ENCODE peak calls at places on chromosome 22, in seven cellular contexts. O is IMR-90, X is neuronal stem cell, N is mesendoderm, S is mesenchymal stem cell, A is H9, E is trophoblast cell. G is an unnamed sample.
A peak's percentile ranks its signal among the peaks of the same experiment; 100 is the strongest.

GRCh38 chr22:49136041-49136815 is 691.4 kb downstream of the BRD1 start:
- DNase-seq in N (no peak), X (no peak), A (no peak), O (no peak), S (no peak), E (no peak), G (no peak)

GRCh38 chr22:41351011-41351410 is 30.7 kb upstream of the TEF start:
- DNase-seq in X (no peak), E (no peak), N (no peak), S (no peak), A (no peak), O (no peak), G (no peak)

GRCh38 chr22:20956258-20957117 is 10.6 kb upstream of the AIFM3 start:
- DNase-seq in E (peak; percentile 84), S (peak; percentile 50), N (peak; percentile 94), A (peak; percentile 86), X (no peak), O (peak; percentile 25), G (peak; percentile 67)

GRCh38 chr22:32564170-32565001 is 89.8 kb downstream of the FBXO7 start:
- DNase-seq in X (no peak), O (peak; percentile 58), E (peak; percentile 25), A (no peak), S (peak; percentile 78), N (no peak), G (no peak)

GRCh38 chr22:41288245-41288946 is 2.4 kb upstream of the RANGAP1 start:
- DNase-seq in S (peak; percentile 95), A (peak; percentile 58), O (peak; percentile 88), N (peak; percentile 96), X (no peak), E (peak; percentile 50), G (no peak)

GRCh38 chr22:28582806-28583205 is 96.8 kb downstream of the TTC28 start:
- DNase-seq in N (peak; percentile 75), A (no peak), S (peak; percentile 41), E (peak; percentile 39), X (no peak), O (peak; percentile 81), G (no peak)

GRCh38 chr22:25661067-25661466 is 80.9 kb upstream of the MYO18B start:
- DNase-seq in O (no peak), N (no peak), E (no peak), S (no peak), A (no peak), X (no peak), G (no peak)

GRCh38 chr22:30036656-30037055 is 43.6 kb upstream of the HORMAD2 start:
- DNase-seq in X (no peak), S (peak; percentile 54), O (peak; percentile 28), A (no peak), E (peak; percentile 91), N (peak; percentile 48), G (no peak)

GRCh38 chr22:27637604-27638003 is 164.0 kb downstream of the MN1 start:
- DNase-seq in X (no peak), S (peak; percentile 8), A (no peak), N (no peak), O (peak; percentile 28), E (peak; percentile 49), G (no peak)

GRCh38 chr22:30291334-30291892 is 2.1 kb upstream of the CASTOR1 start:
- DNase-seq in N (no peak), A (no peak), S (no peak), E (no peak), O (no peak), X (no peak), G (no peak)

GRCh38 chr22:48698618-48699017 is 1129.1 kb downstream of the BRD1 start:
- DNase-seq in S (no peak), A (no peak), N (no peak), X (no peak), E (no peak), O (no peak), G (no peak)

GRCh38 chr22:47035443-47035881 is 273.0 kb downstream of the TBC1D22A start:
- DNase-seq in O (no peak), A (no peak), E (no peak), S (peak; percentile 29), N (no peak), X (no peak), G (no peak)

DNA sequence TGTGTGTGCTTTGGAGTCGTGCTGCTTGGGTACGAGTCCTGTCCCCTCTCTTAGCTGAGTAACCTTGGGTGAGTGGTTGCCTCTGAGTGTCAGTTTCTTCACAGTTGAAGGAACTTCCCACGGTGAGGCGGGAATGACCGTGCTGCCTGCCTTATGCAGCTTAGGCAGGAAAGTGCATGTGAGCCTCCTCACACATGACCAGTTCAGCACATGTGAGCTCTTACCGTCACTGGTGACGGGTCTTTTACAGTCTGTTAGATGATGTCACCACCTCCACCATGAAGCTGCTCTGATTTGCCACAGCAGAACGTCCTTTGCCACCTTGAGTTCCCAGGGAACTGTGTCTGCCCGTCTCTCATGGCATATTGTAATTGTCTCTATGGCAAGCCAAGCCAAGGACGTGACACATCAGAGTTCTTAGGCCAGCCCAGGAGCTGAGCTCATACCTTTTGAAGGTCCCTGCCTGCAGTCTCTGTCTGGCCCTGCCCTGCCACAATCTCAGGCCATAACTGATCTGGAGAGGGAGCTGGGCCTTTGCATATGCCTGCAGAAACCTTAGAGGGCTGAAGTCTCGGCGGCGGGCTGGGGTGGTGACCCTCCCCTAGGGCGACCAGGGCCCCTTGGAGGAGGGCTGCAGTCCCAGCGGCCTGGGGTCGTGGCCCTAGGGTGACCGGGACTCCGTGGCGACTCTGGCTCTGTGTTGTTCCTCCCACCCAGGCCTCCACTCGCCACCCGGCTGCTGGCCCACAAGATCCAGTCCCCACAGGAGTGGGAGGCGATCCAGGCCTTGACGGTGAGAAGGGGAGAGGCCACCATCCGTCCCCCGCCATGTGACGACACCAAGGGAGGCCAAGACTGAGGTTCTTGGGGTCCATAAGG is 7.8 kb downstream of the GGA1 start:
- DNase-seq in E (no peak), N (no peak), X (no peak), S (no peak), A (no peak), O (no peak), G (no peak)
- H3K23ac ChIP-seq in E (no peak overlapping the region), N (no peak overlapping the region), X (peak overlapping the region; percentile 43), S (no peak overlapping the region), A (no peak overlapping the region), O (no peak overlapping the region), G (no peak overlapping the region)

DNA sequence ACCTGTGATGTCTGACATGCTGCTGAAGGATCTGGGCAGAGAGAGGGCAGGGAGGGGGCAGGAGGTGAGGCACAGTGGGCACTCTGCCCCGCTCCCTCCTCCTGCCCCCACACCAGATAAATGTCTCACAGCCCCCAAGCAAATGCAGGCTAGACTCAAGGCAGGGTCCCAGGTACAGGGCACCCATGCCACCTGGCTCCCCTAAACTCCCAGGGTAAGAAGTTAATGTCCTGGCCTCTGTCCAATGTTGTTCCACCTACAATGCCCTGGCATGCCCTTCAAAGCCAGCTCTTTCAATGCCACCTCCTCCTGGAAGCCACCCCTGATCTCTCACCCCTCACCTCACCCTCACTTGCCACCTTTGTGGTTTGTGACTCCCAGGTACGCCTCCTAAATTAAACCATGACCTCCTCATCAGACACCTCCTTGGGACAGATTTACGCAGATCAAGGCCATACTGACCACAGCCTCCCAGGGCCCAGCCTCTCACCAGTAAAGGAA is 16.0 kb downstream of the CARD10 start:
- DNase-seq in A (no peak), N (no peak), S (no peak), E (no peak), O (no peak), X (no peak), G (no peak)
- H3K18ac ChIP-seq in A (no peak overlapping the region), N (no peak overlapping the region), S (peak overlapping the region; percentile 49), E (no peak overlapping the region), O (no peak overlapping the region), X (no peak overlapping the region), G (no peak overlapping the region)

GRCh38 chr22:38698407-38699094 is 2.2 kb downstream of the JOSD1 start:
- DNase-seq in S (no peak), A (no peak), O (no peak), N (no peak), X (no peak), E (peak; percentile 17), G (no peak)
- H3K23ac ChIP-seq in S (no peak overlapping the region), A (no peak overlapping the region), O (peak overlapping the region; percentile 73), N (no peak overlapping the region), X (no peak overlapping the region), E (no peak overlapping the region), G (no peak overlapping the region)

GRCh38 chr22:50628543-50629134 is 687 bp upstream of the ARSA start:
- DNase-seq in S (no peak), X (no peak), O (no peak), N (no peak), E (no peak), A (no peak), G (no peak)
- H3K18ac ChIP-seq in S (peak overlapping the region; percentile 75), X (peak overlapping the region; percentile 98), O (peak overlapping the region; percentile 5), N (no peak overlapping the region), E (peak overlapping the region; percentile 26), A (no peak overlapping the region), G (peak overlapping the region; percentile 75)

GRCh38 chr22:17422736-17423343 is 53.6 kb downstream of the CECR2 start:
- DNase-seq in O (no peak), S (no peak), X (no peak), E (no peak), N (peak; percentile 50), A (no peak), G (no peak)

GRCh38 chr22:17423616-17424015 is 54.4 kb downstream of the CECR2 start:
- DNase-seq in X (no peak), A (no peak), E (peak; percentile 58), S (no peak), N (peak; percentile 49), O (no peak), G (no peak)

GRCh38 chr22:17418890-17419324 is 49.6 kb downstream of the CECR2 start:
- DNase-seq in O (no peak), A (peak; percentile 71), S (no peak), E (peak; percentile 92), N (peak; percentile 61), X (no peak), G (peak; percentile 67)

DNA sequence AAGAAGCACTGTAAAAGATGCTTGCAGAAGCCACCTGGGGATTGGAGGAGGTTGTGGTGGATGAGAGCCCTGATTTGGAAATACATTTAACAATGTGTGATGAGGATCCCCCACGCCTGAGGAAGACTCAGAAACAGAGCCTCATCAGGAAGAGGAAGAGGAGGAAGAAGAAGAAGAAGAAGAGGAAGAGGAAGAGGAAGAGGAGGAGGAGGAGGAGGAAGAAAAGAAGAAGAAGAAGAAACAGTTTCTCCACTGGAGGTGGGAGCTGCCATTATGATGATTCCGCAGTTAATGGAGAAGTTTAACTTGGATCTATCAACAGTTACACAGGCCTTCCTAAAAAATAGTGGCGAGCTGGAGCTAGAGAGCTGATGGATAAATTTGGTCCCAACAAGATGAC is 50.1 kb downstream of the CECR2 start:
- DNase-seq in X (no peak), O (no peak), N (no peak), E (no peak), A (no peak), S (no peak), G (no peak)
- H3K23ac ChIP-seq in X (peak overlapping the region; percentile 5), O (no peak overlapping the region), N (no peak overlapping the region), E (no peak overlapping the region), A (no peak overlapping the region), S (no peak overlapping the region), G (no peak overlapping the region)

DNA sequence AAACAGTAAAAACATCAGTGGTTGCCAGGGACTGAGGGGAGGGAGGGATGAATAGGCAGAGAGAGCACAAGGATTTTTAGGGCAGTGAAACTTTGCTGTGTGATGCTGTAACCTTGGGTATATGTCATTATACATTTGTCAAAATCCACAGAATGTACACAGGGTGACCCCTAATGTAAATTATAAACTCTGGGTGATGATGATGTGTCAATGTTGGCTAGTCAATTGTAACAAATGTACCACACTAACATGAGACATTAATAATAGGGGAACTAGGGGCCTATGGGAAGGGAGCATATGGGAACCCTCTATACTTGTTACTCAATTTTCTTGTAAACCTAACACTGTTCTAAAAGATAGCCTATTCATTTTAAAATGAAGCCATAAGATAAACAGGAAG is 24.9 kb downstream of the RIBC2 start:
- DNase-seq in S (peak; percentile 38), O (peak; percentile 57), A (no peak), X (no peak), E (no peak), N (no peak), G (no peak)
- H3K18ac ChIP-seq in S (no peak overlapping the region), O (no peak overlapping the region), A (no peak overlapping the region), X (no peak overlapping the region), E (no peak overlapping the region), N (no peak overlapping the region), G (no peak overlapping the region)

G was measured in H1.